ENCODE peak calls at places on chromosomes 13 and 19, in five cellular contexts. E is lung, J is ovary, V is occipital lobe, H is GM03348. Y is an unnamed sample.

GRCh38 chr19:2318923-2319322 is 9.5 kb downstream of the LSM7 start:
- DNase-seq in E (no peak), J (no peak), V (no peak), H (no peak), Y (no peak)

GRCh38 chr19:13010038-13010991 is 15.0 kb downstream of the NFIX start:
- DNase-seq in E (no peak), J (peak), V (no peak), H (no peak), Y (no peak)

GRCh38 chr19:55232986-55233385 is 4.4 kb upstream of the TMEM86B start:
- DNase-seq in E (no peak), J (no peak), V (no peak), H (no peak), Y (no peak)

GRCh38 chr13:109206616-109207015 is 577.2 kb downstream of the MYO16 start:
- DNase-seq in E (no peak), J (no peak), V (no peak), H (no peak), Y (no peak)

GRCh38 chr19:27867981-27868380 is 1345.0 kb downstream of the UQCRFS1 start:
- DNase-seq in E (no peak), J (no peak), V (no peak), H (no peak), Y (peak)

GRCh38 chr19:41688098-41688497 is at the start of gene CEACAM7:
- DNase-seq in E (no peak), J (no peak), V (no peak), H (no peak), Y (no peak)

GRCh38 chr19:45800009-45800553 is 7.4 kb upstream of the DMWD start:
- DNase-seq in E (no peak), J (no peak), V (no peak), H (peak), Y (no peak)

GRCh38 chr13:28753946-28754345 is 35.2 kb upstream of the SLC46A3 start:
- DNase-seq in E (no peak), J (no peak), V (no peak), H (no peak), Y (no peak)

GRCh38 chr13:97295279-97296182 is 73.4 kb downstream of the MBNL2 start:
- DNase-seq in E (no peak), J (no peak), V (no peak), H (peak), Y (no peak)

GRCh38 chr13:73325351-73326214 is 266.8 kb downstream of the KLF5 start:
- DNase-seq in E (no peak), J (no peak), V (no peak), H (no peak), Y (no peak)

GRCh38 chr19:33335446-33335845 is 33.1 kb upstream of the CEBPA start:
- DNase-seq in E (no peak), J (no peak), V (no peak), H (no peak), Y (no peak)

GRCh38 chr19:17751103-17751911 is at the start of gene FCHO1:
- DNase-seq in E (no peak), J (no peak), V (no peak), H (no peak), Y (peak)

GRCh38 chr13:34357435-34358232 is 539.7 kb downstream of the RFC3 start:
- DNase-seq in E (no peak), J (no peak), V (no peak), H (peak), Y (no peak)

GRCh38 chr13:75661443-75661842 is 25.3 kb downstream of the LMO7 start:
- DNase-seq in E (no peak), J (no peak), V (no peak), H (no peak), Y (no peak)

Y was measured in Ammon's horn.